ENCODE peak calls at places on chromosomes 16 and 17, in six cellular contexts. U is effector memory CD4-positive, alpha-beta T cell; H is right cardiac atrium; O is A549; E is small intestine; W is stomach. G is an unnamed sample.

GRCh38 chr17:60163108-60163784 is 13.5 kb downstream of the CA4 start:
- DNase-seq in U (no peak), H (no peak), O (no peak), E (no peak), W (no peak), G (no peak)

GRCh38 chr16:12392585-12393089 is 411.1 kb downstream of the CPPED1 start:
- DNase-seq in U (no peak), H (no peak), O (no peak), E (no peak), W (no peak), G (no peak)

GRCh38 chr16:66036162-66036561 is 330.3 kb upstream of the CDH5 start:
- DNase-seq in U (no peak), H (no peak), O (no peak), E (no peak), W (no peak), G (no peak)

GRCh38 chr16:50354629-50355456 is 13.9 kb downstream of the BRD7 start:
- DNase-seq in U (no peak), H (no peak), O (no peak), E (no peak), W (no peak), G (no peak)

GRCh38 chr16:62035115-62036092 is 834 bp downstream of the CDH8 start:
- DNase-seq in U (no peak), H (no peak), O (no peak), E (no peak), W (no peak), G (no peak)

GRCh38 chr17:42414782-42415409 is 8.2 kb downstream of the CAVIN1 start:
- DNase-seq in U (no peak), H (no peak), O (no peak), E (no peak), W (no peak), G (no peak)

GRCh38 chr17:12282056-12282455 is 261.4 kb downstream of the MAP2K4 start:
- DNase-seq in U (no peak), H (no peak), O (peak; percentile 64), E (no peak), W (no peak), G (no peak)

GRCh38 chr17:29116652-29117439 is 63.4 kb downstream of the MYO18A start:
- DNase-seq in U (peak; percentile 64), H (peak; percentile 91), O (peak; percentile 82), E (peak; percentile 59), W (peak; percentile 82), G (peak; percentile 80)

GRCh38 chr17:68346448-68346847 is 55.2 kb downstream of the ARSG start:
- DNase-seq in U (peak; percentile 28), H (no peak), O (no peak), E (peak; percentile 50), W (peak; percentile 48), G (peak; percentile 38)

GRCh38 chr16:75506567-75506966 is 11.3 kb upstream of the CHST6 start:
- DNase-seq in U (no peak), H (no peak), O (peak; percentile 73), E (no peak), W (no peak), G (peak; percentile 49)

GRCh38 chr17:82948081-82948511 is 108.3 kb upstream of the ZNF750 start:
- DNase-seq in U (no peak), H (peak; percentile 46), O (no peak), E (no peak), W (no peak), G (no peak)

GRCh38 chr17:38556234-38556633 is 49.5 kb downstream of the SRCIN1 start:
- DNase-seq in U (no peak), H (no peak), O (no peak), E (no peak), W (no peak), G (no peak)

GRCh38 chr16:4936991-4937781 is at the start of gene PPL:
- DNase-seq in U (no peak), H (peak; percentile 87), O (peak; percentile 73), E (peak; percentile 97), W (peak; percentile 97), G (peak; percentile 93)

GRCh38 chr17:69947027-69947759 is 127.8 kb upstream of the KCNJ16 start:
- DNase-seq in U (no peak), H (no peak), O (no peak), E (no peak), W (no peak), G (no peak)

GRCh38 chr16:85200471-85201278 is 88.4 kb upstream of the CIBAR2 start:
- DNase-seq in U (no peak), H (peak; percentile 12), O (no peak), E (peak; percentile 95), W (no peak), G (no peak)

GRCh38 chr17:83173997-83174858 is 94.8 kb downstream of the METRNL start:
- DNase-seq in U (no peak), H (peak; percentile 57), O (peak; percentile 37), E (no peak), W (no peak), G (no peak)

GRCh38 chr17:82373731-82374625 is 2.4 kb downstream of the UTS2R start:
- DNase-seq in U (no peak), H (peak; percentile 74), O (no peak), E (no peak), W (no peak), G (no peak)

GRCh38 chr17:882827-883585 is 96.6 kb downstream of the NXN start:
- DNase-seq in U (no peak), H (peak; percentile 89), O (no peak), E (no peak), W (peak; percentile 78), G (peak; percentile 30)

GRCh38 chr17:59668816-59669215 is 38.4 kb downstream of the PTRH2 start:
- DNase-seq in U (no peak), H (no peak), O (peak; percentile 22), E (no peak), W (no peak), G (no peak)

GRCh38 chr17:82931696-82932060 is 91.9 kb upstream of the ZNF750 start:
- DNase-seq in U (no peak), H (peak; percentile 87), O (no peak), E (no peak), W (peak; percentile 24), G (peak; percentile 39)

GRCh38 chr17:77400445-77400870 is 259.7 kb downstream of the SEC14L1 start:
- DNase-seq in U (peak; percentile 48), H (peak; percentile 78), O (no peak), E (no peak), W (peak; percentile 54), G (no peak)

GRCh38 chr16:14510939-14511797 is 118.9 kb downstream of the PARN start:
- DNase-seq in U (no peak), H (no peak), O (peak; percentile 69), E (no peak), W (no peak), G (no peak)

GRCh38 chr17:22138861-22139469 is 446.6 kb downstream of the KCNJ18 start:
- DNase-seq in U (no peak), H (no peak), O (no peak), E (no peak), W (no peak), G (no peak)

GRCh38 chr16:53433930-53434435 is 288 bp upstream of the RBL2 start:
- DNase-seq in U (peak; percentile 64), H (no peak), O (no peak), E (peak; percentile 84), W (no peak), G (no peak)

GRCh38 chr17:29563816-29564215 is 3.0 kb downstream of the ABHD15 start:
- DNase-seq in U (no peak), H (no peak), O (no peak), E (no peak), W (peak; percentile 20), G (no peak)

GRCh38 chr16:19844945-19845641 is 39.6 kb downstream of the GPRC5B start:
- DNase-seq in U (no peak), H (peak; percentile 25), O (peak; percentile 43), E (no peak), W (no peak), G (no peak)

GRCh38 chr16:8892101-8892575 is 10.0 kb downstream of the LITAFD start:
- DNase-seq in U (no peak), H (no peak), O (no peak), E (no peak), W (no peak), G (no peak)
- H3K4me1 ChIP-seq in U (peaks cover 4% of the 10 kb centered on the region), H (peaks cover 2% of the 10 kb centered on the region), O (no peaks in the 10 kb centered on the region), E (no peaks in the 10 kb centered on the region), W (peaks cover 2% of the 10 kb centered on the region), G (no peaks in the 10 kb centered on the region)

DNA sequence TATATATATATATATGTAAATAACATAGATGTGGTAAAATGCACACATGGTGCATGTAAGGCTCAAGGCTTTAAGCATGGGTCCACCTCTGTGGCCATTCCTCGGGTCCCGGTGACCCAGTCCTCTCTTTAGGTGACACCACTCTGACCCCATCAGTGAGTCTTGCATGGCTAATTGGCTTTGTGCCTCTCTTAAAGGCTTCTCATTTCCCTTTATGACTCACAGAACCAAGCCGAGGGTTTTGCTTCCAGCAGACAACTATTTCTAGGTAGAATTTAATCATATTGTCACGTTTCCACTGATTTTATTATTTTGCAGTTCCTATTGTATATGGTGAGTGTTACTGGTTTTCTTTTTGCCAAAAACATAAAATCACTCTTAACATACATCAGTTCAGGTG is 59.7 kb downstream of the PLCG2 start:
- DNase-seq in U (no peak), H (no peak), O (no peak), E (no peak), W (no peak), G (no peak)
- H3K4me1 ChIP-seq in U (no peaks in the 10 kb centered on the region), H (no peaks in the 10 kb centered on the region), O (peaks cover 6% of the 10 kb centered on the region), E (no peaks in the 10 kb centered on the region), W (no peaks in the 10 kb centered on the region), G (no peaks in the 10 kb centered on the region)

GRCh38 chr17:75485688-75486087 is 29.3 kb downstream of the TMEM94 start:
- DNase-seq in U (no peak), H (peak; percentile 77), O (no peak), E (no peak), W (no peak), G (peak; percentile 34)
- H3K4me1 ChIP-seq in U (peaks cover 16% of the 10 kb centered on the region), H (peaks cover 8% of the 10 kb centered on the region), O (no peaks in the 10 kb centered on the region), E (peaks cover 3% of the 10 kb centered on the region), W (peaks cover 52% of the 10 kb centered on the region), G (peaks cover 16% of the 10 kb centered on the region)

GRCh38 chr16:29011112-29011511 is 26.3 kb downstream of the LAT start:
- DNase-seq in U (no peak), H (no peak), O (no peak), E (no peak), W (no peak), G (no peak)
- H3K4me1 ChIP-seq in U (peaks cover 38% of the 10 kb centered on the region), H (no peaks in the 10 kb centered on the region), O (no peaks in the 10 kb centered on the region), E (no peaks in the 10 kb centered on the region), W (no peaks in the 10 kb centered on the region), G (peaks cover 3% of the 10 kb centered on the region)

GRCh38 chr17:4601326-4601725 is 17.0 kb downstream of the SMTNL2 start:
- DNase-seq in U (no peak), H (no peak), O (no peak), E (no peak), W (no peak), G (no peak)
- H3K4me1 ChIP-seq in U (no peaks in the 10 kb centered on the region), H (peaks cover 10% of the 10 kb centered on the region), O (peaks cover 5% of the 10 kb centered on the region), E (no peaks in the 10 kb centered on the region), W (peaks cover 16% of the 10 kb centered on the region), G (no peaks in the 10 kb centered on the region)

GRCh38 chr17:50424246-50425000 is 1.6 kb upstream of the ACSF2 start:
- DNase-seq in U (no peak), H (no peak), O (no peak), E (no peak), W (no peak), G (no peak)
- H3K4me1 ChIP-seq in U (peaks cover 25% of the 10 kb centered on the region), H (peaks cover 13% of the 10 kb centered on the region), O (peaks cover 27% of the 10 kb centered on the region), E (peaks cover 6% of the 10 kb centered on the region), W (peaks cover 54% of the 10 kb centered on the region), G (peaks cover 47% of the 10 kb centered on the region)